ENCODE peak calls at places on chromosome 16, in four cellular contexts. J, R, I and E are unnamed samples.
A peak's percentile ranks its signal among the peaks of the same experiment; 100 is the strongest.

GRCh38 chr16:85573696-85574641 is 39.2 kb upstream of the GSE1 start:
- DNase-seq in J (no peak), I (no peak), R (peak; percentile 78), E (no peak)

GRCh38 chr16:56203052-56203451 is 11.8 kb downstream of the GNAO1 start:
- DNase-seq in R (peak; percentile 6), J (peak; percentile 32), I (no peak), E (peak; percentile 79)

GRCh38 chr16:3113765-3114479 is 1.5 kb downstream of the ZNF205 start:
- DNase-seq in R (peak; percentile 56), J (no peak), I (peak; percentile 32), E (no peak)

GRCh38 chr16:72635104-72635503 is 412.8 kb downstream of the ZFHX3 start:
- DNase-seq in R (peak; percentile 2), I (peak; percentile 20), J (no peak), E (no peak)

GRCh38 chr16:1310832-1311200 is 1.4 kb downstream of the UBE2I start:
- DNase-seq in R (no peak), I (no peak), J (peak; percentile 71), E (no peak)

GRCh38 chr16:15434425-15435215 is at the start of gene BMERB1:
- DNase-seq in R (peak; percentile 71), I (peak; percentile 34), J (no peak), E (peak; percentile 91)

GRCh38 chr16:57815987-57816745 is 13.9 kb upstream of the KIFC3 start:
- DNase-seq in R (peak; percentile 93), I (peak; percentile 95), J (no peak), E (peak; percentile 79)

GRCh38 chr16:71645450-71645849 is 19.5 kb downstream of the MARVELD3 start:
- DNase-seq in I (peak; percentile 50), J (peak; percentile 52), R (peak; percentile 38), E (peak; percentile 70)

GRCh38 chr16:30605148-30605547 is 5.0 kb downstream of the ZNF689 start:
- DNase-seq in I (no peak), J (no peak), R (no peak), E (no peak)

GRCh38 chr16:70801611-70802010 is 653 bp upstream of the VAC14 start:
- DNase-seq in I (no peak), J (no peak), R (no peak), E (peak; percentile 62)

GRCh38 chr16:71737501-71737900 is 13.0 kb upstream of the PHLPP2 start:
- DNase-seq in R (no peak), J (no peak), I (no peak), E (no peak)

GRCh38 chr16:4624827-4625616 is 396 bp downstream of the MGRN1 start:
- DNase-seq in J (peak; percentile 54), R (peak; percentile 61), I (no peak), E (peak; percentile 86)

GRCh38 chr16:84999857-85000480 is 11.4 kb downstream of the ZDHHC7 start:
- DNase-seq in R (no peak), J (no peak), I (no peak), E (no peak)

GRCh38 chr16:72001180-72001890 is 1.1 kb upstream of the PKD1L3 start:
- DNase-seq in J (no peak), I (no peak), R (no peak), E (no peak)

GRCh38 chr16:17397499-17397891 is 73.3 kb downstream of the XYLT1 start:
- DNase-seq in I (no peak), J (no peak), R (peak; percentile 83), E (no peak)

GRCh38 chr16:30490210-30490609 is 17.7 kb downstream of the ITGAL start:
- DNase-seq in R (no peak), I (no peak), J (no peak), E (no peak)

GRCh38 chr16:12231666-12232065 is 255.1 kb downstream of the SNX29 start:
- DNase-seq in R (peak; percentile 91), I (peak; percentile 71), J (no peak), E (no peak)

GRCh38 chr16:30903002-30903401 is 6.6 kb downstream of the CTF1 start:
- DNase-seq in I (no peak), R (no peak), J (no peak), E (no peak)

GRCh38 chr16:24700549-24701392 is 28.7 kb upstream of the TNRC6A start:
- DNase-seq in R (peak; percentile 98), J (no peak), I (peak; percentile 97), E (peak; percentile 64)

GRCh38 chr16:16096161-16096857 is 127.0 kb downstream of the ABCC6 start:
- DNase-seq in R (peak; percentile 82), J (peak; percentile 82), I (no peak), E (peak; percentile 42)

GRCh38 chr16:87465306-87465705 is 27.5 kb downstream of the ZCCHC14 start:
- DNase-seq in R (peak; percentile 82), I (peak; percentile 84), J (no peak), E (no peak)

GRCh38 chr16:11181889-11182279 is 74.1 kb downstream of the SOCS1 start:
- DNase-seq in J (no peak), R (peak; percentile 61), I (no peak), E (no peak)

GRCh38 chr16:30697264-30698138 is 1.5 kb upstream of the SRCAP start:
- DNase-seq in I (peak; percentile 4), R (peak; percentile 94), J (peak; percentile 13), E (peak; percentile 98)

GRCh38 chr16:19520861-19521331 is 1.0 kb downstream of the GDE1 start:
- DNase-seq in J (peak; percentile 10), R (peak; percentile 54), I (peak; percentile 67), E (no peak)

GRCh38 chr16:80500116-80500859 is 40.5 kb upstream of the DYNLRB2 start:
- DNase-seq in I (no peak), R (no peak), J (peak; percentile 2), E (no peak)

GRCh38 chr16:90077757-90078593 is 844 bp upstream of the PRDM7 start:
- DNase-seq in R (peak; percentile 42), J (peak; percentile 68), I (peak; percentile 4), E (peak; percentile 55)

GRCh38 chr16:67995423-67995822 is 3.9 kb downstream of the DPEP2 start:
- DNase-seq in I (no peak), J (no peak), R (no peak), E (no peak)

GRCh38 chr16:68272501-68273209 is 8.3 kb downstream of the SLC7A6 start:
- DNase-seq in J (peak; percentile 82), R (no peak), I (no peak), E (no peak)

GRCh38 chr16:30395155-30395991 is at the start of gene ZNF48:
- DNase-seq in J (peak; percentile 95), R (peak; percentile 90), I (peak; percentile 56), E (peak; percentile 92)

GRCh38 chr16:66516808-66517585 is 32.9 kb downstream of the TK2 start:
- DNase-seq in J (peak; percentile 95), R (peak; percentile 99), I (peak; percentile 95), E (no peak)
- H3K4me1 ChIP-seq in J (peaks cover 39% of the 10 kb centered on the region), R (peaks cover 36% of the 10 kb centered on the region), I (peaks cover 47% of the 10 kb centered on the region), E (peaks cover 8% of the 10 kb centered on the region)

GRCh38 chr16:48947371-48947713 is 334.3 kb downstream of the CBLN1 start:
- DNase-seq in I (no peak), R (no peak), J (no peak), E (no peak)

GRCh38 chr16:48946687-48947370 is 334.8 kb downstream of the CBLN1 start:
- DNase-seq in I (no peak), J (no peak), R (no peak), E (no peak)

GRCh38 chr16:48948911-48949310 is 332.7 kb downstream of the CBLN1 start:
- DNase-seq in I (no peak), R (no peak), J (no peak), E (no peak)

GRCh38 chr16:48950184-48950583 is 331.5 kb downstream of the CBLN1 start:
- DNase-seq in J (no peak), I (peak; percentile 63), R (peak; percentile 44), E (no peak)

DNA sequence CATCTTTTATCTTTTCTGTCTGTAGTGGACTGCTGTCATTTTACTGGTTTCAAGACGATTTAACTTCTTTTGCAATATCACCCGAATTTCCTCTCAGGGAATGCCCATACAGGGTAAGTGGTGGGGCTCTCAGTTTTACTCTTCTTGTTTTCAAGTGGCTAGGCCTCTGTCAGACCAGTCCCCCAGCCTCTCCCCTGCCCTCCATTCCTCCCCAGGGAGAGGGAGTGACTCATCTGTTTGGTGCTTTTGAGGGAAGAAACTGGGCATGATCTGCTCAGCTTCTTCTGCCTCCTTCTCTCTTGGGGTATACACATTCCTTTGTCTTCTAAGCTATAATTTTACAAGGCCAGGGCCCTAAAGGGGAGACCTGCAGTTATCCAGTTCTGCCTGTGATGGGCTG is 332.0 kb downstream of the CBLN1 start:
- DNase-seq in I (peak; percentile 57), J (no peak), R (peak; percentile 19), E (no peak)
- H2AFZ ChIP-seq in I (peak overlapping the region; percentile 45), J (no peak overlapping the region), R (no peak overlapping the region), E (no peak overlapping the region)

GRCh38 chr16:76193851-76194620 is 83.2 kb upstream of the CNTNAP4 start:
- DNase-seq in R (no peak), J (no peak), I (no peak), E (no peak)

GRCh38 chr16:76195648-76196047 is 81.6 kb upstream of the CNTNAP4 start:
- DNase-seq in J (no peak), I (no peak), R (no peak), E (no peak)

GRCh38 chr16:76190059-76190458 is 87.1 kb upstream of the CNTNAP4 start:
- DNase-seq in I (no peak), R (no peak), J (no peak), E (no peak)

GRCh38 chr16:76194621-76195015 is 82.6 kb upstream of the CNTNAP4 start:
- DNase-seq in J (no peak), R (no peak), I (no peak), E (no peak)

DNA sequence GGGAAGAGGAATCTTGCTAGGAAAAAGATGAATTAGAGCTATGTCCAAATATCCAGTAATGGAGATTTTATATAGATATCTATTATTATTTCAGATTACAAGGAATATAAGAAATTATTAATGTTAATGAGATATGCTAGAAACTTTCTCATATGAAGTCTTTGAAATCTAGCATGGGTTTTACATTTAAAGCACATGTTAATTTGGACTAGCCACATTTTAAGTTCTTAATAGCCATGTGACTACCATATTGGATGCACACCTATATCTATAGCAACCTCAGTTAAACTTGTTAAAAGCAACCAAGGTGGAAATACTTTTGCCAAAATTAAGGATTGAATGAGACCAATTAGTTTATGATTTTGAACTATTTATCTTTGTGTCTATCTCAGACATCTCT is 86.7 kb upstream of the CNTNAP4 start:
- DNase-seq in R (no peak), J (no peak), I (no peak), E (no peak)
- H3K4me1 ChIP-seq in R (no peaks in the 10 kb centered on the region), J (no peaks in the 10 kb centered on the region), I (no peaks in the 10 kb centered on the region), E (peaks cover 26% of the 10 kb centered on the region)

GRCh38 chr16:10113248-10113647 is 69.0 kb downstream of the GRIN2A start:
- DNase-seq in R (no peak), I (no peak), J (no peak), E (no peak)
- H2AFZ ChIP-seq in R (no peak overlapping the region), I (no peak overlapping the region), J (no peak overlapping the region), E (no peak overlapping the region)

GRCh38 chr16:74570412-74571301 is 36.3 kb downstream of the GLG1 start:
- DNase-seq in I (no peak), R (peak; percentile 12), J (no peak), E (no peak)
- H3K4me1 ChIP-seq in I (no peaks in the 10 kb centered on the region), R (peaks cover 4% of the 10 kb centered on the region), J (no peaks in the 10 kb centered on the region), E (peaks cover 10% of the 10 kb centered on the region)